ENCODE peak calls at places on chromosomes 12 and 14, in seven cellular contexts. O is SK-N-SH, H is HCT116, B is GM12878, K is K562, M is HepG2, F is H1. R is an unnamed sample.
A peak's percentile ranks its signal among the peaks of the same experiment; 100 is the strongest.

GRCh38 chr12:98735821-98736220 is 90.7 kb downstream of the APAF1 start:
- DNase-seq in F (no peak), M (no peak), K (no peak), H (no peak), O (no peak), B (no peak), R (no peak)

GRCh38 chr12:52791271-52792184 is 4.4 kb downstream of the KRT3 start:
- DNase-seq in F (no peak), B (no peak), K (no peak), M (no peak), H (no peak), O (no peak), R (no peak)

GRCh38 chr14:100192250-100192671 is 32.8 kb upstream of the DEGS2 start:
- DNase-seq in M (no peak), O (no peak), B (no peak), F (no peak), H (no peak), K (no peak), R (no peak)

GRCh38 chr12:109544955-109545531 is 28.3 kb downstream of the MMAB start:
- DNase-seq in M (no peak), B (no peak), K (no peak), F (no peak), O (peak; percentile 57), H (no peak), R (no peak)

GRCh38 chr14:105074601-105075053 is 9.4 kb upstream of the GPR132 start:
- DNase-seq in H (no peak), B (no peak), M (no peak), F (no peak), K (no peak), O (peak; percentile 36), R (no peak)

GRCh38 chr14:79614443-79614842 is 596.9 kb downstream of the DIO2 start:
- DNase-seq in O (no peak), B (no peak), H (no peak), M (no peak), F (no peak), K (no peak), R (no peak)

GRCh38 chr12:109822951-109823411 is 10.2 kb downstream of the TRPV4 start:
- DNase-seq in M (peak; percentile 73), O (no peak), H (no peak), B (no peak), F (no peak), K (no peak), R (no peak)

GRCh38 chr12:88693837-88694445 is 113.7 kb upstream of the KITLG start:
- DNase-seq in O (no peak), B (no peak), M (no peak), H (no peak), K (no peak), F (no peak), R (no peak)

GRCh38 chr12:25361511-25361910 is 110.8 kb upstream of the KRAS start:
- DNase-seq in M (no peak), F (no peak), O (no peak), H (no peak), B (no peak), K (no peak), R (no peak)

GRCh38 chr14:59679872-59680271 is 103.3 kb upstream of the CCDC175 start:
- DNase-seq in M (no peak), O (no peak), K (no peak), B (no peak), H (no peak), F (no peak), R (no peak)

GRCh38 chr14:103099081-103099732 is 4.7 kb downstream of the EXOC3L4 start:
- DNase-seq in O (no peak), H (no peak), F (no peak), M (peak; percentile 97), B (no peak), K (peak; percentile 73), R (no peak)

GRCh38 chr14:76050797-76051392 is 65.3 kb downstream of the IFT43 start:
- DNase-seq in K (peak; percentile 39), F (no peak), O (peak; percentile 63), M (peak; percentile 47), B (peak; percentile 21), H (peak; percentile 21), R (peak; percentile 73)

GRCh38 chr12:79842630-79843029 is 92.3 kb downstream of the PPP1R12A start:
- DNase-seq in M (no peak), F (no peak), O (no peak), H (no peak), K (no peak), B (no peak), R (no peak)

GRCh38 chr12:124428792-124429281 is 133.9 kb downstream of the RFLNA start:
- DNase-seq in O (peak; percentile 81), K (no peak), F (no peak), H (no peak), B (no peak), M (no peak), R (no peak)

GRCh38 chr12:124430491-124430890 is 135.6 kb downstream of the RFLNA start:
- DNase-seq in O (no peak), F (no peak), B (no peak), H (no peak), M (no peak), K (no peak), R (no peak)

GRCh38 chr12:124426594-124427550 is 132.0 kb downstream of the RFLNA start:
- DNase-seq in F (no peak), K (no peak), B (no peak), H (no peak), O (no peak), M (no peak), R (no peak)

GRCh38 chr12:124428136-124428791 is 133.4 kb downstream of the RFLNA start:
- DNase-seq in H (no peak), K (no peak), F (no peak), B (no peak), O (peak; percentile 91), M (no peak), R (no peak)

GRCh38 chr12:124429535-124429934 is 134.6 kb downstream of the RFLNA start:
- DNase-seq in F (no peak), H (no peak), K (no peak), B (no peak), M (no peak), O (no peak), R (no peak)
- TF ChIP-seq JUND in F (no peak), H (no peak), K (no peak), B (no peak), M (no peak), O (no peak), R (no peak)

GRCh38 chr14:90714811-90715210 is 101.4 kb downstream of the TTC7B start:
- DNase-seq in F (no peak), K (no peak), H (no peak), M (no peak), O (no peak), B (no peak), R (no peak)
- TF ChIP-seq JUND in F (no peak), K (no peak), H (no peak), M (no peak), O (no peak), B (no peak), R (no peak)

DNA sequence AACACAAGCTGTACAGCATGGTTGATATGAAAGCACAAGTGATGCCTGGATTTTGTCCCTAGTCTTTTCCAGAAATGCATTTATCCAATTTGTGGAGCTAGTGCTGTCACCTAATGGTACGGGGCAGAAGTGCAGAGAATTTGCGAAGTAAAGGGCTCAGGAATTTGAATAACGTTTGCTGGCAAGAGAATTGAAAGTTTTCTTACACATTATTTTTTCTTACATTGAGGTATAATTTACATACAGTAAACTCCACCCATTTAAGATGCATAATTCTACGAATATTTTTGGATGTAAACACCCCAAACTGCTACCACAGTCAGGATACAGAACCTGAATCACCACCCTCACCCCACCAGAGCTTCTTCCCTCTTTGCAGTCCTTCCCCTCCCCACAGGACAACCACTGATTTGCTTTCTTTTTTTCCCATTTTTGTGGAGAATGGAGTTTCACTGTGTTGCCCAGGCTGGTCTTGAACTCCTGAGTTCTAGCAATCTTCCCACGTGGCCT is 3.5 kb downstream of the AICDA start:
- DNase-seq in B (no peak), K (no peak), F (no peak), H (peak; percentile 35), M (peak; percentile 28), O (peak; percentile 59), R (peak; percentile 4)
- TF ChIP-seq JUND in B (no peak), K (no peak), F (no peak), H (no peak), M (no peak), O (no peak), R (no peak)

DNA sequence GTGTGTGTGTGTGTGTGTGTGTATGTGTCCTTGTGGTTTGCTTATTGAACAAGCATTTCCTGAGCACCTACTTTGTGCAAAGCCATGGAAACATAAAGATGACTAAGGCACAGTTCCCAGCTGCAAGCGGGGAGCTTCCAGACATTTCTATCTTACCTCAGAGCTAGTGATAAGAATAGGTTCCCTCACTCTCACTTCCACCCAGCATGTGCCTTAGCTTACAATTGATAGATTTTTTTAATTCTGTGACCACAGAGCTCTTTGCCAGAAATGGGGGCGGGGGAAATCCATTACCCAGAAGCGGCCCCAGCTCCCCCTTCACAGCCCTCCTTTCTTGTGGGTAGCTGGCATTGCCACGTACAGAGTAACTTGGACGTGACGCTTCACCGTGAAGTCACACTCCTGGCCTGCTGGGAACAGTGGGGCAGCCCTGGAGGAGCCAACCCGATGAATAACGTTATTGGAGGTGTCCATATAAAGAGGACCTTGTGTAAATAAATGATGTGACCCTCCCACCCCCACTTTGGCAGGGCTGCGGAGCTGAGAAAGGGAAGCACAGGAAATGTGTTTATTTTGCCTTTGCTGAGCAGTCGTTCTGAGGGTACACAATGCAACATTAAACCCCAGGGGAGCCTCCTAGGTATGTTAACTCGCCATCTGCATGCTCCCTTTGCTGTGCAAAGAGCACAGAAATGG is 238.9 kb downstream of the CHST11 start:
- DNase-seq in F (no peak), H (no peak), K (no peak), O (no peak), M (no peak), B (peak; percentile 73), R (no peak)
- TF ChIP-seq JUND in F (no peak), H (no peak), K (no peak), O (no peak), M (no peak), B (no peak), R (no peak)

DNA sequence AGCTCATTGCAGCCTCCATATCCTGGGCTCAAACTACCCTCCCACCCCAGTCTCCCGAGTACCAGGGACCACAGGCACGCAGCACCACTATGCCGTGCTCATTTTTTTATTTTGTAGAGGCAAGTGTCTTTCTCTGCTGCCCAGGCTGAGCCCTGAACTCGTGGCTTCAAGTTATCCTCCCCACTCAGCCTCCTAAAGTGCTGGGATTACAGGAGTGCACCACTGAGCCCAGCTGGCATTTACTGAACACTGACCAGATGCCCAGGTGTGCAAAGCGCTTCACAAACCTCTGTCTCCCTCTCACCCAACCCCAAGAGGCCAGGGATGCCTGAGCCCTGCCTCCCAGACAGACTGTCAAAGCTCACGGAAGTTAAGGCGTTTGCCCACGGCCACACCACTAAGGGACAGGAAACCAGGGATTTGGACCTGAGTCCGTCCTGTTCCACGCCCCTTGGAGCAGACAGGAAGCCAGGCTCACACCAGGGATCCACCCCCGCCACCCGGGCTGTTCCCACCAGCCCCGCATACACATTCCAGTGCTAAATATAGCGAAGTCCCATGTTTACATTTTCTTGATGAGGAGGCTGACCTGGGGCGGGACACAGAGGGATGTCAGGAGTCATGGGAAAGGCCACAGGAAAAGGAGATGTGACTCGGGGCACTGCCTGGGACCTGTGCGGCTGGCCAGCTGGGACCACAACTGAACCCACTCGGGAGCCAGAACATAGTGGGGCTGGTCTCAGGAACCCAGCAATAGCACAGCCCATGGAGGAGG is 51.2 kb downstream of the TESC start:
- DNase-seq in M (peak; percentile 92), B (no peak), K (no peak), F (no peak), O (no peak), H (no peak), R (peak; percentile 42)
- TF ChIP-seq JUND in M (no peak), B (no peak), K (no peak), F (no peak), O (no peak), H (no peak), R (no peak)